ENCODE peak calls at places on chromosomes 2 and 18, in eight cellular contexts. One of them, this sample, is unnamed.

GRCh38 chr18:79272916-79273315 is 122.8 kb upstream of the NFATC1 start:
- DNase-seq in ACHN: no peak
- DNase-seq in stimulated activated CD4-positive, alpha-beta T cell treated with anti-CD3 and anti-CD28 coated beads, Interleukin-1b, Interleukin-23, amount 100 ng/mL, for 4 hours: no peak
- DNase-seq in cardiac muscle cell: peak
- DNase-seq in NCI-H526 treated with DMSO at 0.1 percent for 48 hours: no peak
- DNase-seq in stimulated activated CD8-positive, alpha-beta memory T cell treated with anti-CD3 and anti-CD28 coated beads, Interleukin-15, amount 100 ng/mL, for 24 hours: no peak
- DNase-seq in iris pigment epithelial cell: no peak
- DNase-seq in OCI-LY7: no peak
- DNase-seq in this sample: no peak

GRCh38 chr18:36697905-36698304 is 130.9 kb downstream of the TPGS2 start:
- DNase-seq in ACHN: peak
- DNase-seq in stimulated activated CD4-positive, alpha-beta T cell treated with anti-CD3 and anti-CD28 coated beads, Interleukin-1b, Interleukin-23, amount 100 ng/mL, for 4 hours: no peak
- DNase-seq in cardiac muscle cell: peak
- DNase-seq in NCI-H526 treated with DMSO at 0.1 percent for 48 hours: no peak
- DNase-seq in stimulated activated CD8-positive, alpha-beta memory T cell treated with anti-CD3 and anti-CD28 coated beads, Interleukin-15, amount 100 ng/mL, for 24 hours: no peak
- DNase-seq in iris pigment epithelial cell: peak
- DNase-seq in OCI-LY7: no peak
- DNase-seq in this sample: no peak

GRCh38 chr2:232523682-232524597 is 2.0 kb upstream of the CHRND start:
- DNase-seq in ACHN: peak
- DNase-seq in stimulated activated CD4-positive, alpha-beta T cell treated with anti-CD3 and anti-CD28 coated beads, Interleukin-1b, Interleukin-23, amount 100 ng/mL, for 4 hours: peak
- DNase-seq in cardiac muscle cell: peak
- DNase-seq in NCI-H526 treated with DMSO at 0.1 percent for 48 hours: no peak
- DNase-seq in stimulated activated CD8-positive, alpha-beta memory T cell treated with anti-CD3 and anti-CD28 coated beads, Interleukin-15, amount 100 ng/mL, for 24 hours: no peak
- DNase-seq in iris pigment epithelial cell: peak
- DNase-seq in OCI-LY7: peak
- DNase-seq in this sample: no peak

GRCh38 chr2:170711196-170711773 is 3.9 kb upstream of the SP5 start:
- DNase-seq in ACHN: no peak
- DNase-seq in stimulated activated CD4-positive, alpha-beta T cell treated with anti-CD3 and anti-CD28 coated beads, Interleukin-1b, Interleukin-23, amount 100 ng/mL, for 4 hours: no peak
- DNase-seq in cardiac muscle cell: no peak
- DNase-seq in NCI-H526 treated with DMSO at 0.1 percent for 48 hours: no peak
- DNase-seq in stimulated activated CD8-positive, alpha-beta memory T cell treated with anti-CD3 and anti-CD28 coated beads, Interleukin-15, amount 100 ng/mL, for 24 hours: no peak
- DNase-seq in iris pigment epithelial cell: no peak
- DNase-seq in OCI-LY7: no peak
- DNase-seq in this sample: no peak

GRCh38 chr2:117272975-117273671 is 541.4 kb upstream of the DDX18 start:
- DNase-seq in ACHN: no peak
- DNase-seq in stimulated activated CD4-positive, alpha-beta T cell treated with anti-CD3 and anti-CD28 coated beads, Interleukin-1b, Interleukin-23, amount 100 ng/mL, for 4 hours: no peak
- DNase-seq in cardiac muscle cell: no peak
- DNase-seq in NCI-H526 treated with DMSO at 0.1 percent for 48 hours: no peak
- DNase-seq in stimulated activated CD8-positive, alpha-beta memory T cell treated with anti-CD3 and anti-CD28 coated beads, Interleukin-15, amount 100 ng/mL, for 24 hours: no peak
- DNase-seq in iris pigment epithelial cell: no peak
- DNase-seq in OCI-LY7: no peak
- DNase-seq in this sample: no peak

GRCh38 chr2:85768713-85769112 is 14.9 kb downstream of the ATOH8 start:
- DNase-seq in ACHN: no peak
- DNase-seq in stimulated activated CD4-positive, alpha-beta T cell treated with anti-CD3 and anti-CD28 coated beads, Interleukin-1b, Interleukin-23, amount 100 ng/mL, for 4 hours: no peak
- DNase-seq in cardiac muscle cell: peak
- DNase-seq in NCI-H526 treated with DMSO at 0.1 percent for 48 hours: no peak
- DNase-seq in stimulated activated CD8-positive, alpha-beta memory T cell treated with anti-CD3 and anti-CD28 coated beads, Interleukin-15, amount 100 ng/mL, for 24 hours: no peak
- DNase-seq in iris pigment epithelial cell: no peak
- DNase-seq in OCI-LY7: no peak
- DNase-seq in this sample: no peak

GRCh38 chr2:186573528-186573927 is 16.3 kb upstream of the ITGAV start:
- DNase-seq in ACHN: peak
- DNase-seq in stimulated activated CD4-positive, alpha-beta T cell treated with anti-CD3 and anti-CD28 coated beads, Interleukin-1b, Interleukin-23, amount 100 ng/mL, for 4 hours: no peak
- DNase-seq in cardiac muscle cell: no peak
- DNase-seq in NCI-H526 treated with DMSO at 0.1 percent for 48 hours: no peak
- DNase-seq in stimulated activated CD8-positive, alpha-beta memory T cell treated with anti-CD3 and anti-CD28 coated beads, Interleukin-15, amount 100 ng/mL, for 24 hours: no peak
- DNase-seq in iris pigment epithelial cell: no peak
- DNase-seq in OCI-LY7: no peak
- DNase-seq in this sample: no peak

GRCh38 chr18:68447286-68447685 is 267.6 kb downstream of the TMX3 start:
- DNase-seq in ACHN: no peak
- DNase-seq in stimulated activated CD4-positive, alpha-beta T cell treated with anti-CD3 and anti-CD28 coated beads, Interleukin-1b, Interleukin-23, amount 100 ng/mL, for 4 hours: no peak
- DNase-seq in cardiac muscle cell: no peak
- DNase-seq in NCI-H526 treated with DMSO at 0.1 percent for 48 hours: no peak
- DNase-seq in stimulated activated CD8-positive, alpha-beta memory T cell treated with anti-CD3 and anti-CD28 coated beads, Interleukin-15, amount 100 ng/mL, for 24 hours: no peak
- DNase-seq in iris pigment epithelial cell: no peak
- DNase-seq in OCI-LY7: no peak
- DNase-seq in this sample: no peak